ENCODE peak calls at places on chromosomes 16 and 17, in seven cellular contexts. A is fibroblast of lung, L is endodermal cell, Q is colonic mucosa, H is HCT116, J is H1, Y is heart left ventricle. W is an unnamed sample.

GRCh38 chr16:87948119-87948545 is 3.1 kb upstream of the BANP start:
- DNase-seq in A (no peak), L (no peak), Q (no peak), H (no peak), J (no peak), Y (no peak), W (no peak)

GRCh38 chr16:29023279-29024278 is 38.7 kb downstream of the LAT start:
- DNase-seq in A (peak; percentile 10), L (no peak), Q (no peak), H (no peak), J (no peak), Y (no peak), W (no peak)

GRCh38 chr17:12619444-12620199 is 46.1 kb upstream of the MYOCD start:
- DNase-seq in A (peak; percentile 75), L (no peak), Q (no peak), H (no peak), J (no peak), Y (no peak), W (no peak)

GRCh38 chr17:47066095-47066494 is 87.0 kb upstream of the RPRML start:
- DNase-seq in A (no peak), L (peak; percentile 81), Q (no peak), H (no peak), J (no peak), Y (no peak), W (no peak)

GRCh38 chr17:61219460-61219859 is 180.2 kb upstream of the TBX2 start:
- DNase-seq in A (no peak), L (no peak), Q (no peak), H (no peak), J (no peak), Y (peak; percentile 59), W (no peak)

GRCh38 chr16:3305109-3306068 is at the start of the genes TIGD7 and ZNF75A:
- DNase-seq in A (peak; percentile 94), L (peak; percentile 95), Q (peak; percentile 89), H (peak; percentile 51), J (peak; percentile 66), Y (peak; percentile 93), W (peak; percentile 82)

GRCh38 chr16:57620316-57621231 is 7.9 kb upstream of the ADGRG1 start:
- DNase-seq in A (no peak), L (peak; percentile 73), Q (peak; percentile 76), H (no peak), J (no peak), Y (no peak), W (peak; percentile 68)

GRCh38 chr16:3086596-3087242 is 12.4 kb downstream of the ZSCAN10 start:
- DNase-seq in A (no peak), L (peak; percentile 55), Q (no peak), H (no peak), J (no peak), Y (no peak), W (no peak)

GRCh38 chr16:56743840-56744239 is 13.9 kb downstream of the NUP93 start:
- DNase-seq in A (peak; percentile 55), L (peak; percentile 66), Q (no peak), H (no peak), J (no peak), Y (peak; percentile 51), W (no peak)

GRCh38 chr17:48647103-48647963 is 21.2 kb upstream of the HOXB9 start:
- DNase-seq in A (no peak), L (peak; percentile 89), Q (peak; percentile 66), H (no peak), J (no peak), Y (no peak), W (no peak)

GRCh38 chr16:61677776-61678175 is 358.5 kb downstream of the CDH8 start:
- DNase-seq in A (no peak), L (no peak), Q (no peak), H (no peak), J (no peak), Y (no peak), W (no peak)

GRCh38 chr16:87064731-87065720 is 252.2 kb downstream of the C16orf95 start:
- DNase-seq in A (no peak), L (peak; percentile 40), Q (no peak), H (no peak), J (no peak), Y (no peak), W (no peak)

GRCh38 chr17:77316191-77316641 is 175.4 kb downstream of the SEC14L1 start:
- DNase-seq in A (peak; percentile 89), L (peak; percentile 91), Q (no peak), H (no peak), J (peak; percentile 47), Y (no peak), W (no peak)

GRCh38 chr16:56262148-56262878 is 71.0 kb downstream of the GNAO1 start:
- DNase-seq in A (no peak), L (no peak), Q (no peak), H (no peak), J (no peak), Y (no peak), W (peak; percentile 31)

GRCh38 chr17:14886200-14886739 is 378.9 kb downstream of the PMP22 start:
- DNase-seq in A (no peak), L (peak; percentile 60), Q (no peak), H (no peak), J (peak; percentile 0), Y (no peak), W (no peak)

GRCh38 chr17:61379457-61380216 is 20.0 kb upstream of the TBX2 start:
- DNase-seq in A (no peak), L (no peak), Q (no peak), H (no peak), J (no peak), Y (no peak), W (no peak)

GRCh38 chr17:37322826-37323561 is 52.8 kb upstream of the C17orf78 start:
- DNase-seq in A (no peak), L (no peak), Q (no peak), H (no peak), J (no peak), Y (no peak), W (no peak)

GRCh38 chr17:78173025-78173715 is 4.8 kb downstream of the SYNGR2 start:
- DNase-seq in A (no peak), L (no peak), Q (peak; percentile 45), H (no peak), J (no peak), Y (no peak), W (no peak)

GRCh38 chr16:24670623-24671454 is 58.6 kb upstream of the TNRC6A start:
- DNase-seq in A (peak; percentile 89), L (peak; percentile 73), Q (peak; percentile 26), H (no peak), J (no peak), Y (peak; percentile 77), W (peak; percentile 61)

GRCh38 chr17:71726320-71726719 is 394.5 kb upstream of the SOX9 start:
- DNase-seq in A (peak; percentile 3), L (no peak), Q (no peak), H (no peak), J (no peak), Y (no peak), W (peak; percentile 26)

GRCh38 chr16:87993901-87994300 is 42.7 kb downstream of the BANP start:
- DNase-seq in A (no peak), L (no peak), Q (no peak), H (no peak), J (no peak), Y (no peak), W (no peak)

GRCh38 chr16:23949630-23950290 is 114.0 kb downstream of the PRKCB start:
- DNase-seq in A (no peak), L (no peak), Q (peak; percentile 33), H (no peak), J (no peak), Y (peak; percentile 38), W (peak; percentile 15)

GRCh38 chr17:50841949-50842354 is 6.6 kb downstream of the WFIKKN2 start:
- DNase-seq in A (peak; percentile 39), L (peak; percentile 98), Q (peak; percentile 83), H (peak; percentile 61), J (peak; percentile 53), Y (peak; percentile 60), W (peak; percentile 82)

GRCh38 chr16:26976913-26977312 is 89.8 kb upstream of the C16orf82 start:
- DNase-seq in A (no peak), L (no peak), Q (no peak), H (no peak), J (no peak), Y (no peak), W (no peak)

GRCh38 chr16:54165912-54166265 is 120.7 kb downstream of the IRX3 start:
- DNase-seq in A (no peak), L (no peak), Q (no peak), H (no peak), J (no peak), Y (no peak), W (no peak)

GRCh38 chr16:50538411-50539052 is 9.7 kb upstream of the NKD1 start:
- DNase-seq in A (no peak), L (peak; percentile 44), Q (no peak), H (no peak), J (no peak), Y (no peak), W (no peak)

GRCh38 chr17:71127416-71127815 is 958.1 kb downstream of the KCNJ2 start:
- DNase-seq in A (no peak), L (no peak), Q (no peak), H (no peak), J (no peak), Y (no peak), W (no peak)

DNA sequence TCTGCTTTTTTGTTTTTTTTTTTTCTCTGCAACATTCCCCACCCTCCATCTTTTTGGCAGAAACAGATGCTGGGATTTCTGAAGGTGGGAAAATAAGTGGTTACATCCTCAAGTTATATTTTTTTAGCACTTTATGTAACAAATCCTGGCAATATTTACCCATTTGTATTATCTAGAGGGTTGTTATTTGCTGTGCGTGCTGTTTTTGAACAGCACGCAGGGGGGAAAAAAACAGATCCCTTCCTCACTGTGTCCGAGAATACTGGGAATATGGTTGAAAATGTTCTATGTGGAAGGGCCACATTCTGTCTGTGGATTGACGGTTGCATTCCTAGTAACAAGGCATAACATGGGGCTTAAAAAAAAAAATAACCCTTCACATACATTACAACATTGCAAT is 394.8 kb downstream of the SHISA9 start:
- DNase-seq in A (no peak), L (no peak), Q (no peak), H (no peak), J (no peak), Y (no peak), W (no peak)
- H3K4me1 ChIP-seq in A (no peaks in the 10 kb centered on the region), L (peaks cover 10% of the 10 kb centered on the region), Q (no peaks in the 10 kb centered on the region), H (no peaks in the 10 kb centered on the region), J (peaks cover 3% of the 10 kb centered on the region), Y (no peaks in the 10 kb centered on the region), W (no peaks in the 10 kb centered on the region)

DNA sequence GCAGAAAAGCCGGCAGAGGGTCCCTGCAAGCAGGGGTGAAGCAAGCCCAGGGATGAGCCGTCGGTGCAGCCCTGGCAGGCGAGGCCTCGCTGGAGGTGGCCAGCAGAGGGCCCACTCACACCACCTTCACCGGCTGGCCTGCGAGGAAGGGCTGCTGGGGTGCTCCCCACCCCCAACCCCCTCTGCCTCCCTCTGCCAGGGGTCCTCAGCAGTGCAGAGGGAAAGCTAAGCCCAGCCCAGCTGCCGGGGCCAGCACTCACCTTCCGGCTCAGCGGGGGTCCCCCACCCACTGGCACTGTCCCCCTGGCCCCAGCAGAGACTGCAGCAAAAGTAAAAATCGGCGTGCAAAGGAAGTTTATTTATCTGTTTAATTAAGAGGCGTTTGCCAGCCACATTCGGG is 113.4 kb downstream of the ENGASE start:
- DNase-seq in A (no peak), L (peak; percentile 93), Q (no peak), H (peak; percentile 10), J (peak; percentile 38), Y (no peak), W (peak; percentile 12)
- H3K4me1 ChIP-seq in A (no peaks in the 10 kb centered on the region), L (no peaks in the 10 kb centered on the region), Q (no peaks in the 10 kb centered on the region), H (no peaks in the 10 kb centered on the region), J (peaks cover 27% of the 10 kb centered on the region), Y (no peaks in the 10 kb centered on the region), W (peaks cover 6% of the 10 kb centered on the region)

GRCh38 chr17:29588017-29588557 is 1.4 kb downstream of the GIT1 start:
- DNase-seq in A (peak; percentile 12), L (no peak), Q (no peak), H (no peak), J (no peak), Y (no peak), W (no peak)
- H3K4me1 ChIP-seq in A (peaks cover 20% of the 10 kb centered on the region), L (peaks cover 13% of the 10 kb centered on the region), Q (peaks cover 50% of the 10 kb centered on the region), H (peaks cover 73% of the 10 kb centered on the region), J (peaks cover 37% of the 10 kb centered on the region), Y (peaks cover 56% of the 10 kb centered on the region), W (peaks cover 51% of the 10 kb centered on the region)

GRCh38 chr16:14105976-14106375 is 34.9 kb downstream of the MRTFB start:
- DNase-seq in A (no peak), L (no peak), Q (no peak), H (no peak), J (no peak), Y (no peak), W (no peak)
- H3K4me1 ChIP-seq in A (peaks cover 2% of the 10 kb centered on the region), L (no peaks in the 10 kb centered on the region), Q (peaks cover 5% of the 10 kb centered on the region), H (peaks cover 12% of the 10 kb centered on the region), J (peaks cover 10% of the 10 kb centered on the region), Y (peaks cover 46% of the 10 kb centered on the region), W (peaks cover 63% of the 10 kb centered on the region)

W was measured in body of pancreas.